ENCODE peak calls at places on chromosome 16, in six cellular contexts. A, R, T, K, G and H are unnamed samples.

GRCh38 chr16:53743149-53743566 is 39.2 kb downstream of the FTO start:
- ATAC-seq in A (no peak), R (no peak), T (no peak), K (peak; percentile 45), G (no peak), H (no peak)

GRCh38 chr16:13909872-13910303 is 10.1 kb upstream of the ERCC4 start:
- ATAC-seq in A (no peak), R (no peak), T (no peak), K (peak; percentile 95), G (no peak), H (no peak)

GRCh38 chr16:9092963-9093477 is 1.6 kb downstream of the HAPSTR1 start:
- ATAC-seq in A (no peak), R (no peak), T (no peak), K (no peak), G (no peak), H (no peak)

GRCh38 chr16:16093625-16094332 is 129.5 kb downstream of the ABCC6 start:
- ATAC-seq in A (no peak), R (no peak), T (no peak), K (no peak), G (no peak), H (no peak)

GRCh38 chr16:9536905-9537304 is 445.5 kb downstream of the HAPSTR1 start:
- ATAC-seq in A (no peak), R (no peak), T (no peak), K (no peak), G (no peak), H (no peak)

GRCh38 chr16:24525970-24526559 is 13.3 kb upstream of the RBBP6 start:
- ATAC-seq in A (no peak), R (no peak), T (no peak), K (no peak), G (no peak), H (no peak)

GRCh38 chr16:361341-361871 is 8.9 kb upstream of the AXIN1 start:
- ATAC-seq in A (no peak), R (no peak), T (no peak), K (no peak), G (no peak), H (no peak)

GRCh38 chr16:54236761-54237160 is 49.8 kb downstream of the IRX3 start:
- ATAC-seq in A (no peak), R (no peak), T (no peak), K (no peak), G (no peak), H (no peak)

GRCh38 chr16:58019866-58020538 is 5.6 kb upstream of the MMP15 start:
- ATAC-seq in A (no peak), R (no peak), T (no peak), K (no peak), G (no peak), H (no peak)

GRCh38 chr16:72467157-72467759 is 295.3 kb upstream of the PMFBP1 start:
- ATAC-seq in A (peak; percentile 37), R (no peak), T (no peak), K (no peak), G (no peak), H (peak; percentile 45)

GRCh38 chr16:15676506-15676905 is 26.5 kb downstream of the NDE1 start:
- ATAC-seq in A (no peak), R (no peak), T (no peak), K (no peak), G (no peak), H (no peak)

GRCh38 chr16:2429771-2430663 is 770 bp downstream of the CCNF start:
- ATAC-seq in A (no peak), R (no peak), T (no peak), K (no peak), G (no peak), H (no peak)

GRCh38 chr16:10558305-10558704 is 22.1 kb downstream of the EMP2 start:
- ATAC-seq in A (no peak), R (no peak), T (no peak), K (peak; percentile 74), G (no peak), H (no peak)

GRCh38 chr16:15980329-15980728 is 30.9 kb downstream of the ABCC1 start:
- ATAC-seq in A (no peak), R (no peak), T (no peak), K (peak; percentile 26), G (no peak), H (no peak)

GRCh38 chr16:30115238-30115637 is 1.9 kb upstream of the GDPD3 start:
- ATAC-seq in A (peak; percentile 12), R (peak; percentile 50), T (no peak), K (no peak), G (no peak), H (peak; percentile 37)